ENCODE peak calls at places on chromosomes 5 and 9, in eight cellular contexts. O is stomach, W is HCT116, P is IMR-90, H is uterus, K is GM12878, A is ovary, V is heart left ventricle. D is an unnamed sample.

GRCh38 chr9:16207161-16207560 is 654.3 kb downstream of the CCDC171 start:
- DNase-seq in O (no peak), K (no peak), P (peak; percentile 74), W (no peak), A (peak; percentile 70), V (peak; percentile 27), H (peak; percentile 71), D (peak; percentile 7)

GRCh38 chr5:43396762-43397304 is 15.4 kb downstream of the CCL28 start:
- DNase-seq in W (no peak), K (peak; percentile 17), O (peak; percentile 66), P (no peak), V (no peak), A (peak; percentile 23), H (peak; percentile 43), D (peak; percentile 59)

GRCh38 chr5:71891856-71892255 is 172.8 kb downstream of the CARTPT start:
- DNase-seq in A (no peak), O (no peak), K (no peak), P (peak; percentile 22), H (no peak), V (peak; percentile 54), W (no peak), D (peak; percentile 15)

GRCh38 chr9:16825971-16826370 is 44.5 kb downstream of the BNC2 start:
- DNase-seq in W (no peak), H (no peak), O (no peak), A (no peak), K (no peak), V (no peak), P (peak; percentile 96), D (no peak)

GRCh38 chr9:121949364-121949763 is 143.7 kb downstream of the TTLL11 start:
- DNase-seq in W (no peak), A (no peak), K (no peak), H (no peak), O (no peak), P (no peak), V (no peak), D (no peak)

GRCh38 chr9:2055203-2055658 is 40.1 kb downstream of the SMARCA2 start:
- DNase-seq in K (peak; percentile 77), A (no peak), H (no peak), O (no peak), P (peak; percentile 24), W (no peak), V (no peak), D (no peak)

GRCh38 chr5:31459594-31459993 is 72.3 kb downstream of the DROSHA start:
- DNase-seq in K (no peak), W (no peak), O (no peak), H (no peak), P (no peak), A (no peak), V (no peak), D (no peak)

GRCh38 chr9:128421474-128422010 is 885 bp downstream of the CERCAM start:
- DNase-seq in W (no peak), A (no peak), V (no peak), K (no peak), O (no peak), H (peak; percentile 38), P (no peak), D (no peak)

GRCh38 chr9:111661150-111661801 is at the start of gene GNG10:
- DNase-seq in A (peak; percentile 44), K (no peak), O (peak; percentile 62), P (peak; percentile 52), W (no peak), H (peak; percentile 57), V (peak; percentile 62), D (peak; percentile 68)

GRCh38 chr5:111645303-111645838 is 111.6 kb downstream of the NREP start:
- DNase-seq in V (no peak), W (no peak), K (no peak), H (no peak), A (no peak), P (no peak), O (no peak), D (peak; percentile 3)

GRCh38 chr5:111735829-111736228 is 21.2 kb downstream of the NREP start:
- DNase-seq in V (peak; percentile 46), A (no peak), O (no peak), P (peak; percentile 98), W (no peak), K (no peak), H (peak; percentile 52), D (no peak)

GRCh38 chr5:53403758-53404157 is 76.7 kb upstream of the FST start:
- DNase-seq in H (no peak), K (no peak), O (no peak), W (no peak), V (no peak), P (peak; percentile 79), A (no peak), D (no peak)

GRCh38 chr5:96127538-96127937 is 165.9 kb upstream of the ELL2 start:
- DNase-seq in P (no peak), V (no peak), K (no peak), A (no peak), O (no peak), W (no peak), H (no peak), D (no peak)

GRCh38 chr5:32711693-32712462 is 757 bp downstream of the NPR3 start:
- DNase-seq in W (no peak), P (peak; percentile 49), A (no peak), V (peak; percentile 20), O (no peak), H (no peak), K (no peak), D (no peak)

GRCh38 chr5:75524071-75524470 is 12.4 kb downstream of the POLK start:
- DNase-seq in P (no peak), V (no peak), H (no peak), K (peak; percentile 79), W (no peak), O (no peak), A (no peak), D (no peak)

GRCh38 chr5:16669776-16670175 is 53.0 kb upstream of the RETREG1 start:
- DNase-seq in O (no peak), P (peak; percentile 92), W (no peak), V (no peak), H (no peak), K (no peak), A (no peak), D (no peak)

GRCh38 chr5:72501475-72501874 is 5.7 kb downstream of the ZNF366 start:
- DNase-seq in P (peak; percentile 34), O (no peak), K (no peak), V (no peak), H (no peak), A (no peak), W (no peak), D (no peak)

GRCh38 chr9:72305102-72305546 is 59.9 kb downstream of the ZFAND5 start:
- DNase-seq in A (peak; percentile 42), V (peak; percentile 89), H (peak; percentile 64), K (no peak), O (peak; percentile 85), P (peak; percentile 92), W (peak; percentile 95), D (peak; percentile 85)

DNA sequence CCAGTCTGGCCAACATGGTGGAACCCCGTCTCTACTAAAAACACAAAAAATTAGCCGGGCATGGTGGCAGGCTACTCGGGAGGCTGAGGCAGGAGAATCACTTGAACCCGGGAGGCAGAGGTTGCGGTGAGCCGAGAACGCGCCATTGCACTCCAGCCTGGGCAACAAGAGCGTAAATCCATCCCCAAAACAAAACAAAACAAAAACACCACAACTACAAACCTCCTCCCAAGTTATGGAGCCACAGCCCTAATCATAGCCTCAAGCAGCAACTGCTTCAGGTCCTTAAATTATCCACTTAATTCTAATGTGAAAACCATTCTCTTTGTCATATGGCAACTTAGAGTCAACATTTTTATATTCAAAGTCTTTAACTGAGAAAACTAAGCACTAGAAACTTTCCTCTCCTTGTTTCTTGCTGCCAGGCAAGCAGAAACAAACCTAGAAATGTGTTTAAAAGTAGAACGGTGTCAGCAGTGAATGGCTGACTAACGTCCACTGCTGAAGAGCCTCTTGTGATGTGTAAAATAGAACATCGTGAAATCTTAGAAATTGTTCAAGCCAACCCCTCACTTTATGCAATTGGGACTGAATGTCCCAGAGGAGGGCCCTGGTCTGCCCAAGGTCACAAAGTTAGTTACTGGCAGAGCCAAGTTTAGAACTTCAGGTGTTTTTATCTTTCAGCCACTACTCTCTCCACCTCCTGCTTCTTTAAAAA is 5.7 kb downstream of the TMEM245 start:
- DNase-seq in P (no peak), A (peak; percentile 31), V (no peak), K (no peak), W (no peak), O (no peak), H (no peak), D (peak; percentile 38)
- TF ChIP-seq POLR2A in P (no peak), A (no peak), V (no peak), K (no peak), W (no peak), O (no peak), H (no peak), D (peak; percentile 30)

GRCh38 chr5:132677191-132677590 is 3.4 kb downstream of the IL4 start:
- DNase-seq in O (peak; percentile 73), K (no peak), A (no peak), V (no peak), H (peak; percentile 38), W (peak; percentile 79), P (peak; percentile 91), D (peak; percentile 40)

GRCh38 chr5:132671000-132671399 is 2.8 kb upstream of the IL4 start:
- DNase-seq in A (no peak), P (no peak), V (no peak), O (no peak), K (no peak), W (no peak), H (no peak), D (no peak)

GRCh38 chr5:132675936-132676689 is 2.3 kb downstream of the IL4 start:
- DNase-seq in H (no peak), K (no peak), W (no peak), O (no peak), V (no peak), A (no peak), P (no peak), D (no peak)

GRCh38 chr5:132674671-132675506 is 1.1 kb downstream of the IL4 start:
- DNase-seq in V (no peak), H (no peak), O (no peak), K (peak; percentile 93), A (no peak), W (peak; percentile 26), P (peak; percentile 98), D (peak; percentile 33)

GRCh38 chr5:132673939-132674630 is at the start of gene IL4:
- DNase-seq in A (no peak), H (no peak), W (no peak), O (no peak), V (no peak), K (no peak), P (no peak), D (no peak)
- H3K27ac ChIP-seq in A (no peak within 1 kb of the TSS), H (peak within 1 kb of the TSS; percentile 62), W (no peak within 1 kb of the TSS), O (peak within 1 kb of the TSS; percentile 80), V (no peak within 1 kb of the TSS), K (peak within 1 kb of the TSS; percentile 75), P (peak within 1 kb of the TSS; percentile 87), D (no peak within 1 kb of the TSS)

DNA sequence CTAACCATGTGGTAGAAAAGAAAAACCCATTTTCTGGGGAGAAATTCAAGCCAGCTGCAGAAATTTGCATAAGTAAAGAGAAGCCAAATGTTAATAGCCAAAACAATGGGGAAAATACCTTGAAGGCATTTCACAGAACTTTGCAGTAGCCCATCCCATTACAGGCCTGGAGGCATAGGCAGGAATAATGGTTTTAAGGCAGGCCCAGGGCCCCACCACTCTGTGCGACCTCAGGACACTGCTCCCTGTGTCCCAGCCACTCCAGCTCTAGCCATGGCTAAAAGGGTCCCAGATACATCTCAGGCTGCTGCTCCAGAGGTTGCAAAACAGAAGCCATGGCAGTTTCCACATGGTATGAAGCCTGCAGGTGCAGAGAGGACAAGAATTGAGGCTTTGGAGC is 253.3 kb downstream of the CTNND2 start:
- DNase-seq in W (no peak), H (no peak), O (no peak), V (no peak), A (no peak), P (no peak), K (no peak), D (no peak)
- TF ChIP-seq POLR2A in W (no peak), H (no peak), O (no peak), V (no peak), A (no peak), P (no peak), K (no peak), D (no peak)

GRCh38 chr9:87686520-87687090 is 39.3 kb upstream of the CTSL start:
- DNase-seq in V (no peak), W (no peak), P (no peak), A (no peak), H (no peak), O (no peak), K (no peak), D (no peak)
- H3K27ac ChIP-seq in V (no peak overlapping the region), W (no peak overlapping the region), P (no peak overlapping the region), A (no peak overlapping the region), H (no peak overlapping the region), O (peak overlapping the region; percentile 32), K (no peak overlapping the region), D (no peak overlapping the region)

D was measured in body of pancreas.